ENCODE peak calls at places on chromosome 22, in ten cellular contexts. E is activated CD4-positive, alpha-beta T cell treated with anti-CD3 and anti-CD28 coated beads for 24 hours; G is fibroblast of the aortic adventitia; Z is RPMI7951; R is BE2C; B is brain microvascular endothelial cell; U is ovary; P is choroid plexus epithelial cell; K is LoVo; J is WERI-Rb-1. M is an unnamed sample.

GRCh38 chr22:30047364-30047738 is 32.9 kb upstream of the HORMAD2 start:
- DNase-seq in G (peak; percentile 28), B (no peak), J (no peak), Z (peak; percentile 36), P (peak; percentile 59), U (no peak), E (no peak), K (no peak), R (no peak), M (peak; percentile 18)

GRCh38 chr22:49769691-49770315 is 57.9 kb downstream of the BRD1 start:
- DNase-seq in Z (no peak), J (no peak), K (no peak), U (no peak), R (peak; percentile 4), B (no peak), P (no peak), G (no peak), E (no peak), M (no peak)

GRCh38 chr22:43289551-43289963 is 53.6 kb downstream of the SCUBE1 start:
- DNase-seq in G (peak; percentile 21), U (peak; percentile 78), K (no peak), P (peak; percentile 40), Z (no peak), E (no peak), R (no peak), B (no peak), J (no peak), M (no peak)

GRCh38 chr22:43911351-43911750 is 12.3 kb upstream of the PNPLA3 start:
- DNase-seq in B (no peak), E (no peak), J (no peak), Z (no peak), K (no peak), P (no peak), G (no peak), R (no peak), U (no peak), M (no peak)

GRCh38 chr22:20205964-20206708 is 55.3 kb upstream of the CCDC188 start:
- DNase-seq in Z (peak; percentile 48), G (peak; percentile 75), K (peak; percentile 76), U (peak; percentile 58), B (peak; percentile 38), E (peak; percentile 57), P (peak; percentile 82), J (peak; percentile 38), R (no peak), M (peak; percentile 64)

GRCh38 chr22:31177420-31178162 is 17.6 kb downstream of the RNF185 start:
- DNase-seq in K (no peak), B (peak; percentile 76), U (no peak), E (no peak), G (peak; percentile 97), R (no peak), Z (no peak), J (no peak), P (peak; percentile 87), M (peak; percentile 84)

GRCh38 chr22:42635531-42635930 is 4.9 kb downstream of the ATP5MGL start:
- DNase-seq in P (peak; percentile 84), J (no peak), Z (peak; percentile 94), K (peak; percentile 90), G (peak; percentile 90), U (no peak), E (no peak), R (no peak), B (peak; percentile 85), M (peak; percentile 92)

GRCh38 chr22:41398921-41399320 is 17.2 kb downstream of the TEF start:
- DNase-seq in U (no peak), P (no peak), K (no peak), B (no peak), G (no peak), E (no peak), J (no peak), Z (no peak), R (no peak), M (no peak)

GRCh38 chr22:47174096-47174495 is 411.6 kb downstream of the TBC1D22A start:
- DNase-seq in Z (no peak), E (no peak), G (no peak), J (peak; percentile 2), R (no peak), U (no peak), P (no peak), K (no peak), B (no peak), M (no peak)

GRCh38 chr22:37409557-37409956 is 17.7 kb downstream of the ELFN2 start:
- DNase-seq in J (peak; percentile 59), E (no peak), R (no peak), U (no peak), G (no peak), K (no peak), P (no peak), Z (no peak), B (no peak), M (no peak)

GRCh38 chr22:32852346-32853251 is 51.1 kb downstream of the TIMP3 start:
- DNase-seq in E (no peak), Z (no peak), P (peak; percentile 72), J (no peak), G (peak; percentile 80), U (peak; percentile 64), K (no peak), B (peak; percentile 39), R (peak; percentile 73), M (peak; percentile 24)

GRCh38 chr22:40008726-40009125 is 14.0 kb downstream of the FAM83F start:
- DNase-seq in R (no peak), G (no peak), B (peak; percentile 4), E (no peak), K (no peak), P (peak; percentile 40), Z (peak; percentile 77), J (no peak), U (no peak), M (no peak)

GRCh38 chr22:45997775-45998637 is 21.0 kb upstream of the WNT7B start:
- DNase-seq in K (no peak), B (no peak), P (no peak), J (no peak), U (peak; percentile 64), R (peak; percentile 7), Z (no peak), G (no peak), E (no peak), M (no peak)

GRCh38 chr22:47850644-47851151 is 1088.2 kb downstream of the TBC1D22A start:
- DNase-seq in U (peak; percentile 42), K (no peak), B (no peak), G (no peak), J (peak; percentile 87), R (no peak), P (no peak), E (no peak), Z (peak; percentile 57), M (no peak)

GRCh38 chr22:27433585-27434190 is 367.9 kb downstream of the MN1 start:
- DNase-seq in E (no peak), K (no peak), G (no peak), U (no peak), J (no peak), B (no peak), R (no peak), P (no peak), Z (no peak), M (peak; percentile 37)

GRCh38 chr22:35330258-35330861 is 30.7 kb downstream of the TOM1 start:
- DNase-seq in B (peak; percentile 65), J (no peak), R (peak; percentile 46), U (peak; percentile 84), Z (peak; percentile 74), P (peak; percentile 87), K (no peak), G (peak; percentile 74), E (peak; percentile 42), M (peak; percentile 92)

GRCh38 chr22:45502215-45503070 is at the start of gene FBLN1:
- DNase-seq in K (no peak), Z (no peak), E (no peak), P (no peak), U (peak; percentile 71), B (no peak), J (peak; percentile 73), R (peak; percentile 73), G (no peak), M (no peak)

GRCh38 chr22:36334838-36335603 is 52.7 kb downstream of the MYH9 start:
- DNase-seq in J (no peak), R (peak; percentile 42), E (no peak), P (peak; percentile 75), K (no peak), B (no peak), U (no peak), Z (peak; percentile 91), G (peak; percentile 47), M (peak; percentile 68)

GRCh38 chr22:24146791-24147353 is 34.4 kb upstream of the SUSD2 start:
- DNase-seq in J (no peak), B (peak; percentile 29), R (peak; percentile 55), E (no peak), G (peak; percentile 84), K (no peak), P (peak; percentile 79), U (peak; percentile 76), Z (peak; percentile 72), M (peak; percentile 77)

GRCh38 chr22:19965771-19966709 is 24.4 kb upstream of the TXNRD2 start:
- DNase-seq in J (no peak), E (no peak), P (no peak), B (no peak), Z (no peak), R (peak; percentile 68), U (no peak), K (no peak), G (no peak), M (no peak)

GRCh38 chr22:28802595-28803087 is 2.3 kb upstream of the XBP1 start:
- DNase-seq in Z (no peak), U (no peak), G (no peak), P (no peak), E (no peak), R (no peak), K (no peak), J (no peak), B (no peak), M (no peak)

GRCh38 chr22:48651981-48652538 is 1175.6 kb downstream of the BRD1 start:
- DNase-seq in E (no peak), P (no peak), K (no peak), Z (no peak), G (no peak), U (no peak), J (no peak), B (no peak), R (no peak), M (no peak)

GRCh38 chr22:49372530-49373288 is 455.0 kb downstream of the BRD1 start:
- DNase-seq in P (no peak), G (no peak), U (no peak), K (no peak), Z (no peak), B (peak; percentile 31), R (peak; percentile 30), J (peak; percentile 77), E (no peak), M (no peak)

GRCh38 chr22:48621085-48621484 is 1206.6 kb downstream of the BRD1 start:
- DNase-seq in B (no peak), Z (no peak), J (no peak), U (no peak), G (no peak), E (no peak), R (no peak), K (no peak), P (no peak), M (no peak)

GRCh38 chr22:21106000-21106399 is 60.3 kb downstream of the LRRC74B start:
- DNase-seq in R (no peak), U (no peak), G (no peak), J (no peak), Z (no peak), B (no peak), P (no peak), E (no peak), K (no peak), M (no peak)

GRCh38 chr22:41524809-41525449 is 19.3 kb downstream of the POLR3H start:
- DNase-seq in G (no peak), J (peak; percentile 48), E (peak; percentile 44), P (peak; percentile 57), K (no peak), R (no peak), B (peak; percentile 37), Z (no peak), U (peak; percentile 53), M (peak; percentile 59)

GRCh38 chr22:23192133-23192532 is 11.8 kb downstream of the BCR start:
- DNase-seq in J (peak; percentile 95), U (no peak), P (no peak), B (no peak), Z (no peak), E (no peak), G (no peak), K (no peak), R (no peak), M (no peak)

GRCh38 chr22:39227542-39228272 is 17.1 kb downstream of the PDGFB start:
- DNase-seq in E (no peak), U (no peak), Z (no peak), G (no peak), P (no peak), J (no peak), B (no peak), K (no peak), R (no peak), M (no peak)

M was measured in fibroblast of mammary gland.